ENCODE peak calls at places on chromosomes 4 and X, in ten cellular contexts. O, N, F, E, X, K, M, Z, A and S are unnamed samples.

GRCh38 chr4:146308951-146309350 is 94.6 kb downstream of the REELD1 start:
- DNase-seq in Z (no peak), N (no peak), F (no peak), A (no peak), M (no peak), O (no peak), K (no peak), E (no peak), X (no peak), S (no peak)

GRCh38 chrX:19595036-19595435 is 79.7 kb upstream of the MAP3K15 start:
- DNase-seq in X (no peak), N (no peak), K (no peak), Z (no peak), E (no peak), O (peak; percentile 14), F (no peak), M (no peak), A (peak; percentile 12), S (no peak)

GRCh38 chr4:67714248-67714583 is 13.3 kb upstream of the UBA6 start:
- DNase-seq in E (no peak), M (no peak), F (no peak), A (no peak), Z (no peak), X (no peak), N (no peak), O (no peak), K (no peak), S (no peak)

GRCh38 chr4:30728291-30728690 is 8.1 kb downstream of the PCDH7 start:
- DNase-seq in F (no peak), X (no peak), O (no peak), K (no peak), N (peak; percentile 25), Z (no peak), E (no peak), A (no peak), M (no peak), S (no peak)

GRCh38 chrX:68652327-68652930 is 5.0 kb downstream of the STARD8 start:
- DNase-seq in K (no peak), Z (no peak), X (no peak), F (no peak), N (peak; percentile 16), M (no peak), E (no peak), A (no peak), O (no peak), S (no peak)

GRCh38 chr4:184328022-184328736 is 110.5 kb upstream of the ENPP6 start:
- DNase-seq in A (peak; percentile 94), Z (no peak), M (peak; percentile 36), F (no peak), X (no peak), O (no peak), K (no peak), E (no peak), N (peak; percentile 44), S (no peak)

GRCh38 chr4:15004701-15005301 is 2.5 kb downstream of the CPEB2 start:
- DNase-seq in A (peak; percentile 60), N (peak; percentile 80), O (peak; percentile 80), X (peak; percentile 34), M (peak; percentile 86), K (peak; percentile 23), Z (no peak), E (no peak), F (peak; percentile 88), S (peak; percentile 93)

GRCh38 chrX:13489451-13489850 is 80.0 kb upstream of the EGFL6 start:
- DNase-seq in Z (no peak), F (no peak), X (no peak), M (peak; percentile 81), N (peak; percentile 88), K (no peak), A (no peak), E (no peak), O (peak; percentile 57), S (peak; percentile 83)

GRCh38 chr4:1170156-1170804 is 2.1 kb downstream of the SPON2 start:
- DNase-seq in Z (no peak), M (no peak), X (no peak), K (no peak), F (no peak), E (no peak), O (no peak), N (no peak), A (no peak), S (peak; percentile 69)

GRCh38 chrX:67612231-67612630 is 68.4 kb downstream of the AR start:
- DNase-seq in Z (no peak), N (peak; percentile 87), M (no peak), E (no peak), F (no peak), O (peak; percentile 20), X (no peak), K (no peak), A (no peak), S (no peak)

GRCh38 chrX:41300758-41301437 is 33.1 kb upstream of the DDX3X start:
- DNase-seq in Z (no peak), A (no peak), F (no peak), O (no peak), N (peak; percentile 88), X (no peak), M (no peak), E (no peak), K (no peak), S (no peak)

GRCh38 chrX:117996408-117996807 is 120.2 kb downstream of the KLHL13 start:
- DNase-seq in K (no peak), Z (no peak), M (no peak), X (no peak), E (no peak), O (no peak), N (no peak), A (no peak), F (no peak), S (no peak)

GRCh38 chr4:148284526-148285193 is 157.6 kb downstream of the NR3C2 start:
- DNase-seq in O (no peak), K (no peak), A (no peak), E (no peak), X (no peak), N (no peak), M (no peak), F (no peak), Z (no peak), S (no peak)

GRCh38 chr4:122744229-122744628 is 11.7 kb downstream of the BBS12 start:
- DNase-seq in F (no peak), Z (no peak), O (no peak), A (no peak), X (no peak), E (no peak), M (no peak), K (no peak), N (peak; percentile 95), S (no peak)

GRCh38 chr4:39626913-39627312 is 11.8 kb downstream of the SMIM14 start:
- DNase-seq in Z (no peak), M (no peak), O (no peak), K (no peak), A (no peak), E (no peak), X (no peak), N (no peak), F (no peak), S (no peak)

GRCh38 chr4:10971800-10972398 is 287.3 kb upstream of the CLNK start:
- DNase-seq in K (no peak), Z (no peak), F (no peak), O (no peak), X (no peak), N (no peak), A (no peak), M (no peak), E (no peak), S (no peak)

GRCh38 chrX:102985182-102985581 is 48.1 kb downstream of the RAB40AL start:
- DNase-seq in K (no peak), Z (no peak), A (no peak), M (no peak), E (no peak), O (no peak), F (no peak), X (no peak), N (no peak), S (no peak)

GRCh38 chrX:151397741-151398070 is 700 bp downstream of the VMA21 start:
- DNase-seq in K (no peak), A (no peak), X (no peak), Z (no peak), N (peak; percentile 12), O (no peak), M (no peak), F (no peak), E (no peak), S (no peak)